ENCODE peak calls at places on chromosomes 16 and 17, in four cellular contexts. C is effector CD4-positive, alpha-beta T cell; K is gastrocnemius medialis; R is mesenteric fat pad. X is an unnamed sample.

GRCh38 chr17:66240630-66241029 is 11.4 kb upstream of the APOH start:
- DNase-seq in K (no peak), C (no peak), R (no peak), X (no peak)

GRCh38 chr16:68909099-68909733 is 65.9 kb downstream of the TANGO6 start:
- DNase-seq in R (no peak), K (no peak), C (no peak), X (no peak)

GRCh38 chr17:82257473-82257872 is 16.0 kb downstream of the CSNK1D start:
- DNase-seq in K (no peak), C (peak), R (no peak), X (no peak)

GRCh38 chr17:45260204-45260783 is 1.6 kb downstream of the SPATA32 start:
- DNase-seq in C (no peak), R (no peak), K (peak), X (no peak)

GRCh38 chr16:2586241-2586640 is 48.4 kb downstream of the PDPK1 start:
- DNase-seq in C (no peak), K (no peak), R (no peak), X (no peak)

GRCh38 chr16:14013571-14014283 is 57.4 kb upstream of the MRTFB start:
- DNase-seq in R (peak), C (no peak), K (peak), X (peak)

GRCh38 chr17:68328676-68329075 is 37.4 kb downstream of the ARSG start:
- DNase-seq in K (no peak), R (no peak), C (no peak), X (no peak)

GRCh38 chr17:77287432-77288068 is 146.8 kb downstream of the SEC14L1 start:
- DNase-seq in K (peak), R (no peak), C (no peak), X (peak)

GRCh38 chr17:10745231-10745630 is 15.4 kb upstream of the TMEM220 start:
- DNase-seq in C (no peak), R (peak), K (no peak), X (no peak)

GRCh38 chr17:4920351-4921048 is 11.6 kb upstream of the GP1BA start:
- DNase-seq in R (no peak), K (no peak), C (no peak), X (no peak)

GRCh38 chr17:36703860-36704266 is 102.5 kb downstream of the MRM1 start:
- DNase-seq in C (peak), K (no peak), R (no peak), X (peak)

GRCh38 chr17:75295220-75296158 is 6.3 kb upstream of the SLC25A19 start:
- DNase-seq in R (no peak), K (no peak), C (no peak), X (no peak)

GRCh38 chr16:49650603-49651002 is 205.3 kb downstream of the ZNF423 start:
- DNase-seq in K (no peak), R (no peak), C (no peak), X (no peak)

GRCh38 chr17:10875984-10876555 is 38.2 kb upstream of the PIRT start:
- DNase-seq in R (no peak), K (no peak), C (no peak), X (no peak)

GRCh38 chr16:188674-189073 is 8.4 kb downstream of the HBQ1 start:
- DNase-seq in R (no peak), C (no peak), K (no peak), X (no peak)

GRCh38 chr17:68087851-68088250 is 52.3 kb downstream of the KPNA2 start:
- DNase-seq in R (peak), C (no peak), K (no peak), X (no peak)

GRCh38 chr17:2854662-2855061 is 58.4 kb downstream of the RAP1GAP2 start:
- DNase-seq in R (no peak), C (no peak), K (no peak), X (no peak)

GRCh38 chr16:28951410-28951943 is 740 bp downstream of the NFATC2IP start:
- DNase-seq in R (no peak), C (no peak), K (no peak), X (no peak)

GRCh38 chr16:74903095-74903494 is 81.8 kb downstream of the WDR59 start:
- DNase-seq in R (no peak), K (no peak), C (no peak), X (no peak)

GRCh38 chr16:65667013-65667578 is 545.2 kb upstream of the CDH11 start:
- DNase-seq in K (no peak), R (no peak), C (no peak), X (no peak)

GRCh38 chr17:82696916-82697807 is 1.3 kb downstream of the RAB40B start:
- DNase-seq in C (no peak), K (no peak), R (no peak), X (no peak)

GRCh38 chr16:66662445-66663194 is 33.9 kb downstream of the CMTM4 start:
- DNase-seq in R (no peak), K (no peak), C (no peak), X (no peak)

GRCh38 chr17:6328279-6328678 is 106.6 kb downstream of the AIPL1 start:
- DNase-seq in C (no peak), R (no peak), K (no peak), X (no peak)

GRCh38 chr16:719815-720506 is 985 bp upstream of the ANTKMT start:
- DNase-seq in K (no peak), C (no peak), R (no peak), X (no peak)

GRCh38 chr16:72635694-72636093 is 412.2 kb downstream of the ZFHX3 start:
- DNase-seq in K (no peak), C (no peak), R (no peak), X (no peak)

GRCh38 chr17:78109489-78109761 is 19.1 kb downstream of the TMC6 start:
- DNase-seq in K (no peak), R (no peak), C (no peak), X (no peak)

X was measured in T1000.